ENCODE peak calls at places on chromosomes 11 and 22, in six cellular contexts. N is HCT116, G is A549, A is SK-N-SH, J is H1, C is K562. I is an unnamed sample.

GRCh38 chr22:32650553-32651345 is 150.8 kb upstream of the TIMP3 start:
- DNase-seq in N (no peak), A (no peak), G (no peak), J (no peak), C (peak), I (peak)

GRCh38 chr11:76617553-76618265 is 52.8 kb downstream of the LRRC32 start:
- DNase-seq in N (no peak), G (no peak), A (no peak), C (no peak), J (no peak), I (peak)

GRCh38 chr11:46333129-46333947 is 13.9 kb upstream of the DGKZ start:
- DNase-seq in N (no peak), G (no peak), J (no peak), C (no peak), A (peak), I (no peak)

GRCh38 chr22:47620391-47620790 is 857.9 kb downstream of the TBC1D22A start:
- DNase-seq in A (no peak), G (no peak), J (no peak), N (no peak), C (no peak), I (no peak)

GRCh38 chr11:126162286-126163030 is 49.0 kb downstream of the RPUSD4 start:
- DNase-seq in J (no peak), A (no peak), G (no peak), C (no peak), N (no peak), I (peak)

GRCh38 chr11:19777342-19778102 is 64.9 kb downstream of the NAV2 start:
- DNase-seq in J (no peak), A (no peak), N (no peak), C (peak), G (peak), I (peak)

GRCh38 chr22:19201858-19202798 is 23.6 kb upstream of the SLC25A1 start:
- DNase-seq in A (no peak), J (no peak), G (no peak), N (no peak), C (peak), I (no peak)

GRCh38 chr22:50720301-50720845 is 17.6 kb upstream of the ACR start:
- DNase-seq in A (peak), J (no peak), G (no peak), N (no peak), C (no peak), I (no peak)

GRCh38 chr11:128874406-128874805 is 7.3 kb upstream of the KCNJ1 start:
- DNase-seq in C (no peak), A (no peak), G (no peak), N (no peak), J (no peak), I (peak)

GRCh38 chr11:128610765-128611617 is 23.6 kb upstream of the ETS1 start:
- DNase-seq in N (no peak), C (no peak), G (no peak), J (no peak), A (no peak), I (no peak)

GRCh38 chr22:48305726-48306235 is 1521.9 kb downstream of the BRD1 start:
- DNase-seq in J (no peak), A (no peak), N (no peak), C (no peak), G (no peak), I (no peak)

GRCh38 chr11:131942878-131943277 is 572.5 kb downstream of the NTM start:
- DNase-seq in C (no peak), N (no peak), A (no peak), G (no peak), J (no peak), I (no peak)
- TF ChIP-seq RAD21 in C (no peak), N (no peak), A (no peak), G (no peak), J (no peak), I (no peak)

DNA sequence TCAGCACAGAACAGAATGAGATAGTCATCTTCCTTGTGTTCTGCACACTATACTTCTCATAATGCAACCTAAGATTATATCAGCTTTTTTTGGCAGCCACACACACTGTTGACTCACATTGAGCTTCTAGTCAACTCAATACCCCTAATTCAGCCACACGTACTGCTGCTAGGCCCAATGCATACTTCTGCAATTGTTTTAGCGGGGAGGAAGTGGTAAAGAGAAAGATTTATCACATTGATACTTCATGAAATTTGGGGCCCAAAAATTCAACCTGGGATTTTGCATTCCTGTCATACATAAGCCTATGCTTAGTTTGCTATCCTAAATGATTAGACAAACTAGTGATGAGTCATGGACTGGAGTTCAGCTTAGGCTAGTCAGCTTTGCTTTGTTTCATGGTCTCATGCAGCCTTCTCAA is 8.6 kb upstream of the UPB1 start:
- DNase-seq in G (peak), A (no peak), C (no peak), N (no peak), J (no peak), I (peak)
- TF ChIP-seq RAD21 in G (no peak), A (no peak), C (no peak), N (no peak), J (no peak), I (no peak)

DNA sequence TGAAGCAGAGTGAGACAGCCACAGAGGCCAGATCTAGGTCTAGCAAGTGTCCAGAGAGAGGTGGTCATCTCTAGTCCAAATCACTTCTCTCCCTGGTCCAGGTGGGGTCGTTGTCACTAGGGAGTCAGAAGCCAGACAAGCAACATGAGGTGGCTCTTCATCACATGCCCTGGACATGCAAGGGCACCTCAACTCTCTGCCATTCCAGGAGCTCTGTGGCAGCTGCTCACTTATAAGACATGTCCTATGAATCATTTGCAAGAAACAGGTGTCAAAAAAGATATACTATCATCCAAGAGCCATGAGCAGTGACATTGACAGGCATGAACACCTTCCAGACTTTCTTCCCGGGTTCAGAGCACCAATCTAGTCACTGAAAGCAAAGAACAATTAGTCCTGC is 130.8 kb downstream of the GALNT18 start:
- DNase-seq in C (no peak), J (no peak), A (no peak), G (no peak), N (no peak), I (no peak)
- TF ChIP-seq RAD21 in C (no peak), J (no peak), A (no peak), G (no peak), N (no peak), I (no peak)

GRCh38 chr22:37457093-37457893 is 28.9 kb downstream of the MFNG start:
- DNase-seq in J (peak), A (peak), N (peak), C (peak), G (peak), I (peak)

GRCh38 chr22:37462426-37462825 is 23.8 kb downstream of the MFNG start:
- DNase-seq in A (peak), N (no peak), G (no peak), J (no peak), C (no peak), I (no peak)

GRCh38 chr22:37456351-37456750 is 29.1 kb upstream of the ELFN2 start:
- DNase-seq in G (no peak), C (no peak), N (no peak), J (no peak), A (no peak), I (no peak)

GRCh38 chr22:37460684-37461083 is 25.5 kb downstream of the MFNG start:
- DNase-seq in J (no peak), N (no peak), C (no peak), G (no peak), A (no peak), I (no peak)

GRCh38 chr22:37459211-37459610 is 27.0 kb downstream of the MFNG start:
- DNase-seq in A (no peak), C (no peak), J (no peak), N (no peak), G (no peak), I (no peak)
- TF ChIP-seq RAD21 in A (no peak), C (no peak), J (no peak), N (no peak), G (no peak), I (no peak)